ENCODE peak calls at places on chromosomes 7 and 10, in seven cellular contexts. C is skeletal muscle cell; R is caudate nucleus; L is cardiac muscle cell; B is Calu3; U is stimulated activated CD4-positive, alpha-beta T cell treated with anti-CD3 and anti-CD28 coated beads, Interleukin-2, amount 100 ng/mL, for 48 hours; X is A549. K is an unnamed sample.

GRCh38 chr10:44930904-44931620 is 19.9 kb downstream of the TMEM72 start:
- DNase-seq in X (no peak), L (no peak), B (no peak), C (no peak), R (no peak), U (no peak), K (no peak)

GRCh38 chr7:107978815-107979408 is 24.0 kb downstream of the LAMB1 start:
- DNase-seq in C (no peak), L (no peak), B (no peak), U (no peak), R (no peak), X (no peak), K (no peak)

GRCh38 chr7:12905671-12906070 is 218.2 kb downstream of the ARL4A start:
- DNase-seq in L (no peak), X (no peak), B (no peak), U (no peak), R (no peak), C (no peak), K (no peak)

GRCh38 chr7:27129729-27130539 is 623 bp downstream of the HOXA4 start:
- DNase-seq in U (no peak), X (no peak), B (no peak), C (no peak), R (no peak), L (no peak), K (no peak)

GRCh38 chr10:3261921-3262320 is 89.3 kb upstream of the PITRM1 start:
- DNase-seq in C (no peak), L (no peak), B (no peak), R (no peak), X (no peak), U (no peak), K (no peak)

GRCh38 chr7:120207037-120207436 is 65.9 kb upstream of the KCND2 start:
- DNase-seq in C (no peak), L (no peak), U (no peak), R (no peak), B (no peak), X (no peak), K (no peak)

GRCh38 chr10:1737222-1738061 is at the start of gene ADARB2:
- DNase-seq in L (peak; percentile 92), B (no peak), R (peak; percentile 59), X (no peak), U (no peak), C (no peak), K (no peak)

GRCh38 chr7:149855368-149856305 is 17.5 kb downstream of the ZNF862 start:
- DNase-seq in U (no peak), X (no peak), R (no peak), L (peak; percentile 47), B (no peak), C (peak; percentile 77), K (no peak)

GRCh38 chr10:86043236-86043635 is 323.4 kb downstream of the GRID1 start:
- DNase-seq in L (no peak), B (no peak), R (no peak), C (no peak), X (no peak), U (no peak), K (no peak)

GRCh38 chr7:138233189-138233588 is 156.9 kb downstream of the AKR1D1 start:
- DNase-seq in X (no peak), U (no peak), C (no peak), R (no peak), B (no peak), L (no peak), K (no peak)

GRCh38 chr10:35716776-35717175 is 74.7 kb upstream of the FZD8 start:
- DNase-seq in X (no peak), C (no peak), U (no peak), R (no peak), L (no peak), B (no peak), K (no peak)

GRCh38 chr7:92255308-92255707 is 9.5 kb downstream of the ANKIB1 start:
- DNase-seq in L (no peak), R (no peak), X (no peak), C (peak; percentile 41), B (no peak), U (no peak), K (no peak)

GRCh38 chr7:128812514-128813168 is 17.6 kb upstream of the FLNC start:
- DNase-seq in B (no peak), L (no peak), U (no peak), X (no peak), C (no peak), R (no peak), K (no peak)

GRCh38 chr7:7857143-7857583 is 111.4 kb upstream of the GLCCI1 start:
- DNase-seq in L (no peak), R (no peak), B (no peak), C (no peak), X (no peak), U (no peak), K (no peak)

GRCh38 chr7:90918303-90918702 is 322.2 kb downstream of the CDK14 start:
- DNase-seq in R (no peak), X (no peak), L (no peak), C (no peak), U (no peak), B (no peak), K (no peak)

GRCh38 chr10:30384791-30385201 is 35.7 kb upstream of the MTPAP start:
- DNase-seq in C (peak; percentile 10), U (no peak), R (no peak), X (peak; percentile 58), B (peak; percentile 50), L (peak; percentile 50), K (peak; percentile 8)

GRCh38 chr7:139828880-139829653 is at the start of gene TBXAS1:
- DNase-seq in B (peak; percentile 64), L (no peak), R (no peak), U (no peak), X (peak; percentile 19), C (no peak), K (no peak)

GRCh38 chr7:45077579-45077978 is 11.2 kb downstream of the NACAD start:
- DNase-seq in U (no peak), X (no peak), R (no peak), B (no peak), C (no peak), L (no peak), K (no peak)

GRCh38 chr10:43350139-43350538 is 21.3 kb upstream of the FXYD4 start:
- DNase-seq in B (peak; percentile 73), U (no peak), X (no peak), L (peak; percentile 48), R (no peak), C (no peak), K (no peak)

GRCh38 chr7:42128703-42129102 is 108.3 kb downstream of the GLI3 start:
- DNase-seq in B (no peak), R (no peak), X (no peak), L (no peak), C (no peak), U (no peak), K (no peak)

GRCh38 chr7:103074519-103075336 is at the start of the genes ARMC10 and FBXL13:
- DNase-seq in U (peak; percentile 86), L (peak; percentile 92), X (peak; percentile 91), B (peak; percentile 88), R (peak; percentile 94), C (peak; percentile 58), K (peak; percentile 85)

GRCh38 chr10:51588984-51589383 is 110.4 kb downstream of the CSTF2T start:
- DNase-seq in X (no peak), B (no peak), U (no peak), R (no peak), C (no peak), L (no peak), K (no peak)

GRCh38 chr10:125093199-125093841 is 67.0 kb downstream of the CTBP2 start:
- DNase-seq in B (no peak), X (no peak), L (peak; percentile 30), U (no peak), R (no peak), C (no peak), K (no peak)

GRCh38 chr7:2272031-2272430 is 30.0 kb downstream of the NUDT1 start:
- DNase-seq in U (no peak), C (no peak), L (no peak), X (no peak), B (no peak), R (no peak), K (no peak)

K was measured in Panc1.